ENCODE peak calls at places on chromosomes 7 and 10, in six cellular contexts. One of them, this sample, is unnamed.

GRCh38 chr10:78664929-78665525 is 403.7 kb upstream of the ZMIZ1 start:
- DNase-seq in body of pancreas: peak; percentile 50
- DNase-seq in esophagus squamous epithelium: no peak
- DNase-seq in heart left ventricle: no peak
- DNase-seq in adrenal gland: no peak
- DNase-seq in NB4: peak; percentile 55
- DNase-seq in this sample: peak; percentile 39

GRCh38 chr10:42999385-43000020 is 77.4 kb upstream of the RET start:
- DNase-seq in body of pancreas: no peak
- DNase-seq in adrenal gland: no peak
- DNase-seq in heart left ventricle: no peak
- DNase-seq in esophagus squamous epithelium: no peak
- DNase-seq in NB4: no peak
- DNase-seq in this sample: no peak

GRCh38 chr10:11264481-11265044 is 246.9 kb downstream of the CELF2 start:
- DNase-seq in body of pancreas: no peak
- DNase-seq in heart left ventricle: no peak
- DNase-seq in adrenal gland: no peak
- DNase-seq in NB4: no peak
- DNase-seq in esophagus squamous epithelium: no peak
- DNase-seq in this sample: no peak

GRCh38 chr7:3589756-3590155 is 288.7 kb downstream of the SDK1 start:
- DNase-seq in NB4: no peak
- DNase-seq in heart left ventricle: no peak
- DNase-seq in esophagus squamous epithelium: no peak
- DNase-seq in body of pancreas: no peak
- DNase-seq in adrenal gland: no peak
- DNase-seq in this sample: no peak

GRCh38 chr10:5977471-5978370 is at the start of gene IL15RA:
- DNase-seq in NB4: peak; percentile 86
- DNase-seq in esophagus squamous epithelium: no peak
- DNase-seq in heart left ventricle: peak; percentile 80
- DNase-seq in body of pancreas: peak; percentile 81
- DNase-seq in adrenal gland: peak; percentile 70
- DNase-seq in this sample: no peak

GRCh38 chr10:8017276-8017675 is 37.2 kb upstream of the GATA3 start:
- DNase-seq in body of pancreas: no peak
- DNase-seq in heart left ventricle: no peak
- DNase-seq in adrenal gland: no peak
- DNase-seq in NB4: no peak
- DNase-seq in esophagus squamous epithelium: no peak
- DNase-seq in this sample: no peak

GRCh38 chr10:22958338-22958737 is 30.5 kb downstream of the ARMC3 start:
- DNase-seq in adrenal gland: no peak
- DNase-seq in heart left ventricle: no peak
- DNase-seq in esophagus squamous epithelium: no peak
- DNase-seq in body of pancreas: no peak
- DNase-seq in NB4: no peak
- DNase-seq in this sample: no peak

GRCh38 chr10:8055420-8056349 is 1.2 kb downstream of the GATA3 start:
- DNase-seq in NB4: no peak
- DNase-seq in adrenal gland: no peak
- DNase-seq in esophagus squamous epithelium: no peak
- DNase-seq in body of pancreas: no peak
- DNase-seq in heart left ventricle: no peak
- DNase-seq in this sample: no peak

GRCh38 chr7:149147730-149148653 is 739 bp downstream of the ZNF398 start:
- DNase-seq in NB4: peak; percentile 74
- DNase-seq in heart left ventricle: peak; percentile 37
- DNase-seq in body of pancreas: peak; percentile 62
- DNase-seq in esophagus squamous epithelium: no peak
- DNase-seq in adrenal gland: peak; percentile 72
- DNase-seq in this sample: no peak

GRCh38 chr10:78290131-78290750 is 256.6 kb downstream of the RPS24 start:
- DNase-seq in adrenal gland: peak; percentile 31
- DNase-seq in heart left ventricle: no peak
- DNase-seq in NB4: no peak
- DNase-seq in esophagus squamous epithelium: no peak
- DNase-seq in body of pancreas: no peak
- DNase-seq in this sample: no peak

GRCh38 chr10:47372726-47373125 is 11.4 kb downstream of the ZNF488 start:
- DNase-seq in body of pancreas: no peak
- DNase-seq in adrenal gland: no peak
- DNase-seq in NB4: no peak
- DNase-seq in esophagus squamous epithelium: no peak
- DNase-seq in heart left ventricle: peak; percentile 4
- DNase-seq in this sample: no peak

GRCh38 chr7:148014473-148014872 is 576.1 kb upstream of the C7orf33 start:
- DNase-seq in adrenal gland: no peak
- DNase-seq in esophagus squamous epithelium: no peak
- DNase-seq in heart left ventricle: no peak
- DNase-seq in NB4: no peak
- DNase-seq in body of pancreas: no peak
- DNase-seq in this sample: no peak

GRCh38 chr7:131687296-131687695 is 130.9 kb upstream of the PODXL start:
- DNase-seq in esophagus squamous epithelium: no peak
- DNase-seq in adrenal gland: no peak
- DNase-seq in NB4: no peak
- DNase-seq in heart left ventricle: no peak
- DNase-seq in body of pancreas: no peak
- DNase-seq in this sample: no peak

GRCh38 chr10:6514180-6514579 is 65.9 kb downstream of the PRKCQ start:
- DNase-seq in esophagus squamous epithelium: no peak
- DNase-seq in body of pancreas: no peak
- DNase-seq in heart left ventricle: no peak
- DNase-seq in NB4: no peak
- DNase-seq in adrenal gland: no peak
- DNase-seq in this sample: no peak

GRCh38 chr7:25795824-25796235 is 356.2 kb upstream of the NFE2L3 start:
- DNase-seq in NB4: peak; percentile 12
- DNase-seq in esophagus squamous epithelium: no peak
- DNase-seq in heart left ventricle: no peak
- DNase-seq in adrenal gland: peak; percentile 34
- DNase-seq in body of pancreas: no peak
- DNase-seq in this sample: no peak

GRCh38 chr10:43170491-43170890 is 32.2 kb downstream of the CSGALNACT2 start:
- DNase-seq in NB4: no peak
- DNase-seq in esophagus squamous epithelium: no peak
- DNase-seq in adrenal gland: no peak
- DNase-seq in body of pancreas: no peak
- DNase-seq in heart left ventricle: no peak
- DNase-seq in this sample: no peak

GRCh38 chr10:97338041-97338440 is 3.5 kb upstream of the FRAT2 start:
- DNase-seq in esophagus squamous epithelium: no peak
- DNase-seq in body of pancreas: no peak
- DNase-seq in heart left ventricle: no peak
- DNase-seq in adrenal gland: no peak
- DNase-seq in NB4: no peak
- DNase-seq in this sample: peak; percentile 14

GRCh38 chr10:71077143-71077581 is 135.2 kb upstream of the UNC5B start:
- DNase-seq in NB4: no peak
- DNase-seq in heart left ventricle: peak; percentile 16
- DNase-seq in body of pancreas: peak; percentile 2
- DNase-seq in adrenal gland: no peak
- DNase-seq in esophagus squamous epithelium: no peak
- DNase-seq in this sample: no peak

GRCh38 chr10:102917314-102917961 is 656 bp upstream of the CNNM2 start:
- DNase-seq in adrenal gland: peak; percentile 94
- DNase-seq in esophagus squamous epithelium: peak; percentile 48
- DNase-seq in NB4: peak; percentile 89
- DNase-seq in heart left ventricle: peak; percentile 82
- DNase-seq in body of pancreas: peak; percentile 82
- DNase-seq in this sample: peak; percentile 67

GRCh38 chr10:113735913-113736312 is 15.6 kb upstream of the PLEKHS1 start:
- DNase-seq in esophagus squamous epithelium: no peak
- DNase-seq in adrenal gland: no peak
- DNase-seq in NB4: peak; percentile 27
- DNase-seq in body of pancreas: no peak
- DNase-seq in heart left ventricle: no peak
- DNase-seq in this sample: no peak

GRCh38 chr10:5465976-5466450 is 33.4 kb downstream of the CALML5 start:
- DNase-seq in heart left ventricle: no peak
- DNase-seq in adrenal gland: no peak
- DNase-seq in esophagus squamous epithelium: no peak
- DNase-seq in NB4: no peak
- DNase-seq in body of pancreas: no peak
- DNase-seq in this sample: no peak

GRCh38 chr10:100739516-100740368 is 5.6 kb upstream of the PAX2 start:
- DNase-seq in heart left ventricle: no peak
- DNase-seq in NB4: no peak
- DNase-seq in body of pancreas: no peak
- DNase-seq in adrenal gland: no peak
- DNase-seq in esophagus squamous epithelium: no peak
- DNase-seq in this sample: no peak

GRCh38 chr7:55435466-55435865 is 70.3 kb downstream of the LANCL2 start:
- DNase-seq in esophagus squamous epithelium: no peak
- DNase-seq in NB4: no peak
- DNase-seq in body of pancreas: no peak
- DNase-seq in adrenal gland: no peak
- DNase-seq in heart left ventricle: no peak
- DNase-seq in this sample: no peak

GRCh38 chr7:43384585-43385308 is 198.2 kb upstream of the STK17A start:
- DNase-seq in heart left ventricle: no peak
- DNase-seq in body of pancreas: no peak
- DNase-seq in adrenal gland: no peak
- DNase-seq in esophagus squamous epithelium: no peak
- DNase-seq in NB4: no peak
- DNase-seq in this sample: no peak

GRCh38 chr7:104972510-104972909 is 41.5 kb upstream of the KMT2E start:
- DNase-seq in heart left ventricle: no peak
- DNase-seq in NB4: no peak
- DNase-seq in adrenal gland: no peak
- DNase-seq in esophagus squamous epithelium: no peak
- DNase-seq in body of pancreas: no peak
- DNase-seq in this sample: no peak

GRCh38 chr10:24718031-24718855 is 5.4 kb downstream of the ARHGAP21 start:
- DNase-seq in esophagus squamous epithelium: no peak
- DNase-seq in adrenal gland: no peak
- DNase-seq in heart left ventricle: no peak
- DNase-seq in NB4: no peak
- DNase-seq in body of pancreas: no peak
- DNase-seq in this sample: no peak

GRCh38 chr7:91082038-91082437 is 182.2 kb upstream of the FZD1 start:
- DNase-seq in body of pancreas: no peak
- DNase-seq in NB4: no peak
- DNase-seq in adrenal gland: no peak
- DNase-seq in heart left ventricle: no peak
- DNase-seq in esophagus squamous epithelium: no peak
- DNase-seq in this sample: no peak

GRCh38 chr7:151897201-151897711 is 20.3 kb upstream of the PRKAG2 start:
- DNase-seq in NB4: no peak
- DNase-seq in esophagus squamous epithelium: no peak
- DNase-seq in adrenal gland: no peak
- DNase-seq in body of pancreas: peak; percentile 47
- DNase-seq in heart left ventricle: no peak
- DNase-seq in this sample: no peak

GRCh38 chr7:3564231-3564630 is 263.2 kb downstream of the SDK1 start:
- DNase-seq in body of pancreas: no peak
- DNase-seq in heart left ventricle: no peak
- DNase-seq in esophagus squamous epithelium: no peak
- DNase-seq in NB4: no peak
- DNase-seq in adrenal gland: no peak
- DNase-seq in this sample: no peak

GRCh38 chr7:93910076-93910994 is 4.0 kb downstream of the GNGT1 start:
- DNase-seq in body of pancreas: no peak
- DNase-seq in NB4: no peak
- DNase-seq in adrenal gland: peak; percentile 41
- DNase-seq in esophagus squamous epithelium: no peak
- DNase-seq in heart left ventricle: no peak
- DNase-seq in this sample: peak; percentile 70

GRCh38 chr10:52316005-52316404 is 1.9 kb downstream of the DKK1 start:
- DNase-seq in heart left ventricle: no peak
- DNase-seq in adrenal gland: no peak
- DNase-seq in NB4: no peak
- DNase-seq in esophagus squamous epithelium: no peak
- DNase-seq in body of pancreas: no peak
- DNase-seq in this sample: no peak
- TF ChIP-seq POLR2A in heart left ventricle: no peak
- TF ChIP-seq POLR2A in adrenal gland: no peak
- TF ChIP-seq POLR2A in NB4: no peak
- TF ChIP-seq POLR2A in esophagus squamous epithelium: no peak
- TF ChIP-seq POLR2A in body of pancreas: no peak
- TF ChIP-seq POLR2A in this sample: no peak

GRCh38 chr10:69385454-69386350 is 31.0 kb downstream of the TACR2 start:
- DNase-seq in esophagus squamous epithelium: no peak
- DNase-seq in NB4: no peak
- DNase-seq in body of pancreas: no peak
- DNase-seq in adrenal gland: no peak
- DNase-seq in heart left ventricle: no peak
- DNase-seq in this sample: no peak
- TF ChIP-seq POLR2A in esophagus squamous epithelium: peak; percentile 27
- TF ChIP-seq POLR2A in NB4: no peak
- TF ChIP-seq POLR2A in body of pancreas: no peak
- TF ChIP-seq POLR2A in adrenal gland: no peak
- TF ChIP-seq POLR2A in heart left ventricle: no peak
- TF ChIP-seq POLR2A in this sample: no peak

DNA sequence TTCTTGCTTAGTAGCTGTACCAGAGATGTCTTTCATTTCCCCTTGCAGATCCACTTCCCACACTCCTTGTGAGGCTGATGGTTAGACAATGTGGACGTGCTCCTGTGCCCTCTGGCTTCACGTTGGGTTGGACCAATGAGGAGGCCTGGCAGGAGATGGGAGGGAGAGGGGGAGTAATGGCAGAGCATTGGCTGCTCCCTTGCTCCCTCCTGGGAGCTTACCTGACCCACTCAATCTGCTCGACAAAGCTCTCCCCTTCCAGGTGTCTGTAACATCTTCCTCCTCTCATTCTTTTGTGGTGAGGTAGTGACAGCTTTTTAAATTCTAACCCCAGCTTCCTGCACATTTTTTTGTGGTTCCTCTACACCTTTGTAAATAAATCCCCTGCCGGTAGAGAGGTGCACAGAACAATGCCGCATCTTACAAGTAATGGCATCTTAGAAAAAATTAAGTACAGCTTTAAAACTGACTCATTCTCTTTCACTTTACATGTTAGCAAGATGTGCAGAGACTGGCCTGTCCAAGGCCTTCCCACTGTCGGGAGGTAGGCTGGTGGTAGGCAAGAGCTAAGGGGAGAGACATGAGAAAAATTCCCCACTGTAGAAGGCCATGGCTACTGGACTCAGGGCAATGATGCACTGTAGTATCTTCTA is 134.3 kb downstream of the HTR7 start:
- DNase-seq in adrenal gland: no peak
- DNase-seq in NB4: no peak
- DNase-seq in heart left ventricle: no peak
- DNase-seq in esophagus squamous epithelium: no peak
- DNase-seq in body of pancreas: no peak
- DNase-seq in this sample: no peak
- TF ChIP-seq POLR2A in adrenal gland: no peak
- TF ChIP-seq POLR2A in NB4: no peak
- TF ChIP-seq POLR2A in heart left ventricle: no peak
- TF ChIP-seq POLR2A in esophagus squamous epithelium: no peak
- TF ChIP-seq POLR2A in body of pancreas: no peak
- TF ChIP-seq POLR2A in this sample: no peak

DNA sequence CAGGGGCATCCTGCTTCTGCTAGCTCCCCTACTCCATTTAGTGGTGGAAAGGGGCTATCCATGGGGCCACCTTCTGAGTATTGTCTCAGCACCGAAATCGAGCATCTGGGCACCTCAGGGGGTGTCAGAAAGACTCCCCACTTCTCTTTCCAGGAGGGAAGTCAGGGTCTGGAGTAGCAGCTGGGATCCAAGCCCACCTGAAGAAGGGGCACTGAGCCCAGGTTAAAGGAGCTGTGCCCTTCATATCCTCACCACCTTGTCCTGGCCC is 2.6 kb downstream of the FLNC start:
- DNase-seq in body of pancreas: no peak
- DNase-seq in heart left ventricle: no peak
- DNase-seq in esophagus squamous epithelium: no peak
- DNase-seq in NB4: no peak
- DNase-seq in adrenal gland: no peak
- DNase-seq in this sample: no peak
- TF ChIP-seq POLR2A in body of pancreas: no peak
- TF ChIP-seq POLR2A in heart left ventricle: no peak
- TF ChIP-seq POLR2A in esophagus squamous epithelium: no peak
- TF ChIP-seq POLR2A in NB4: no peak
- TF ChIP-seq POLR2A in adrenal gland: no peak
- TF ChIP-seq POLR2A in this sample: no peak